ENCODE peak calls at places on chromosome 9, in eight cellular contexts. One of them, this sample, is unnamed.

GRCh38 chr9:36436909-36437308 is 36.8 kb upstream of the RNF38 start:
- DNase-seq in uterus: no peak
- DNase-seq in IMR-90: peak; percentile 20
- DNase-seq in coronary artery: no peak
- DNase-seq in HL-60: no peak
- DNase-seq in spleen: no peak
- DNase-seq in choroid plexus epithelial cell: no peak
- DNase-seq in astrocyte: no peak
- DNase-seq in this sample: peak; percentile 2

GRCh38 chr9:4832786-4833579 is 40.2 kb downstream of the RCL1 start:
- DNase-seq in uterus: no peak
- DNase-seq in IMR-90: peak; percentile 100
- DNase-seq in coronary artery: no peak
- DNase-seq in HL-60: no peak
- DNase-seq in spleen: no peak
- DNase-seq in choroid plexus epithelial cell: peak; percentile 99
- DNase-seq in astrocyte: peak; percentile 100
- DNase-seq in this sample: peak; percentile 100

GRCh38 chr9:89631381-89631780 is 26.6 kb downstream of the GADD45G start:
- DNase-seq in uterus: no peak
- DNase-seq in IMR-90: no peak
- DNase-seq in coronary artery: no peak
- DNase-seq in HL-60: no peak
- DNase-seq in spleen: peak; percentile 21
- DNase-seq in choroid plexus epithelial cell: no peak
- DNase-seq in astrocyte: no peak
- DNase-seq in this sample: peak; percentile 2

GRCh38 chr9:88307136-88307535 is 81.1 kb upstream of the SPIN1 start:
- DNase-seq in uterus: no peak
- DNase-seq in IMR-90: no peak
- DNase-seq in coronary artery: no peak
- DNase-seq in HL-60: no peak
- DNase-seq in spleen: no peak
- DNase-seq in choroid plexus epithelial cell: no peak
- DNase-seq in astrocyte: no peak
- DNase-seq in this sample: no peak

GRCh38 chr9:90515550-90515949 is 127.1 kb downstream of the DIRAS2 start:
- DNase-seq in uterus: no peak
- DNase-seq in IMR-90: no peak
- DNase-seq in coronary artery: no peak
- DNase-seq in HL-60: no peak
- DNase-seq in spleen: no peak
- DNase-seq in choroid plexus epithelial cell: no peak
- DNase-seq in astrocyte: no peak
- DNase-seq in this sample: no peak

GRCh38 chr9:97600531-97601227 is 32.5 kb downstream of the TSTD2 start:
- DNase-seq in uterus: no peak
- DNase-seq in IMR-90: no peak
- DNase-seq in coronary artery: no peak
- DNase-seq in HL-60: no peak
- DNase-seq in spleen: no peak
- DNase-seq in choroid plexus epithelial cell: no peak
- DNase-seq in astrocyte: no peak
- DNase-seq in this sample: no peak

GRCh38 chr9:71929223-71929622 is 17.8 kb downstream of the C9orf85 start:
- DNase-seq in uterus: no peak
- DNase-seq in IMR-90: peak; percentile 82
- DNase-seq in coronary artery: no peak
- DNase-seq in HL-60: no peak
- DNase-seq in spleen: no peak
- DNase-seq in choroid plexus epithelial cell: peak; percentile 25
- DNase-seq in astrocyte: peak; percentile 56
- DNase-seq in this sample: peak; percentile 85

GRCh38 chr9:25703826-25704357 is 25.6 kb upstream of the TUSC1 start:
- DNase-seq in uterus: no peak
- DNase-seq in IMR-90: peak; percentile 44
- DNase-seq in coronary artery: no peak
- DNase-seq in HL-60: no peak
- DNase-seq in spleen: no peak
- DNase-seq in choroid plexus epithelial cell: no peak
- DNase-seq in astrocyte: no peak
- DNase-seq in this sample: peak; percentile 39

DNA sequence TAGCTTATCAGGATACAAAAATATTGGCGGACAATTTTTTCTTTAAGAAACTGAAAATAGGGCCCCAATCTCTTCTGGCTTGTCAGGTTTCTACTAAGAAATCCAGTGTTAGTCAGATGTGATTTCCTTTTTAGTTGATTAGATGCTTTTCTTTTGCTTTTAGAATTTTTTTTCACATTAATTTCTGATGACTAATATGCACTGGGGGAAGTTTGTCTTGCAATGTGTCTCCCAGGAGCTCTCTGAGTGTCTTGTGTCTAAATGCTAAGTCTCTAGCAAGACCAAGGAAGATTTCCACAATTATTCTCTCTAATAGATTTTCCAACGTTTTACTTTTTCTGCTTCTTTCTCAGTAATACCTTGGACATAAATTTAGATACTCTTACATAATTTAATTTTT is 559.8 kb upstream of the TYRP1 start:
- DNase-seq in uterus: no peak
- DNase-seq in IMR-90: no peak
- DNase-seq in coronary artery: no peak
- DNase-seq in HL-60: no peak
- DNase-seq in spleen: no peak
- DNase-seq in choroid plexus epithelial cell: peak; percentile 64
- DNase-seq in astrocyte: no peak
- DNase-seq in this sample: peak; percentile 1
- H3K4me3 ChIP-seq in uterus: no peak overlapping the region
- H3K4me3 ChIP-seq in IMR-90: no peak overlapping the region
- H3K4me3 ChIP-seq in coronary artery: no peak overlapping the region
- H3K4me3 ChIP-seq in HL-60: no peak overlapping the region
- H3K4me3 ChIP-seq in spleen: no peak overlapping the region
- H3K4me3 ChIP-seq in choroid plexus epithelial cell: no peak overlapping the region
- H3K4me3 ChIP-seq in astrocyte: no peak overlapping the region
- H3K4me3 ChIP-seq in this sample: no peak overlapping the region

DNA sequence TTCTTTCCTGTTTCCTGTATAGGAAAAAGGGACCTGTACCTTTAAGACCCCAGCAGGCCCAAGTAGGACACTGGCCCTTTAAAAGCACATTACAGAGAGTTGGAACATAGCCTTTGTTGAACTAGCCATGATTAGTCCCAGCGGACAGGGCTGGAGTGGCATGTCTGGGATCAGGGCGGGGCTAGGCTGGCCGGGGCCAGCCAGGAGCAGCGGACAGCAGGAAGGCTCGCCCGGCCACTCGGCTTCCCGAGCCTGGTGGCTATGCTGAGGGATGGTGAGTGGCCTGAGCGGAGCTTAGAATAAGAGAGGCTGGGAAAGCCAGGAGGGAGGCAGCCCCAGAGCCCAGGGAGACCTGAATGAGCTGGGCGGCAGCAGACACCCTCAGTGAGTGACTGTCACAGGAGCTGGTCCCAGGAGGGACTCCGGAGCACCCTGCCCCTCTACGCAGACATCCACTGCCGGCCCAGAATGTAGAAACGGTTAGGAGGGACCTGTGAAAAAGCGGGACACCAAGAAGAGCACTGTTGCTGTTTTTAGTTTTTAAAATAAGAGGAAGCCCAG is 92.1 kb downstream of the DAB2IP start:
- DNase-seq in uterus: peak; percentile 81
- DNase-seq in IMR-90: peak; percentile 89
- DNase-seq in coronary artery: peak; percentile 92
- DNase-seq in HL-60: no peak
- DNase-seq in spleen: peak; percentile 87
- DNase-seq in choroid plexus epithelial cell: peak; percentile 77
- DNase-seq in astrocyte: peak; percentile 75
- DNase-seq in this sample: peak; percentile 81
- TF ChIP-seq CTCF in uterus: peak; percentile 18
- TF ChIP-seq CTCF in IMR-90: peak; percentile 21
- TF ChIP-seq CTCF in coronary artery: no peak
- TF ChIP-seq CTCF in HL-60: no peak
- TF ChIP-seq CTCF in spleen: no peak
- TF ChIP-seq CTCF in choroid plexus epithelial cell: peak; percentile 17
- TF ChIP-seq CTCF in astrocyte: no peak
- TF ChIP-seq CTCF in this sample: no peak

GRCh38 chr9:15219511-15219910 is 87.5 kb downstream of the TTC39B start:
- DNase-seq in uterus: no peak
- DNase-seq in IMR-90: no peak
- DNase-seq in coronary artery: no peak
- DNase-seq in HL-60: no peak
- DNase-seq in spleen: no peak
- DNase-seq in choroid plexus epithelial cell: no peak
- DNase-seq in astrocyte: no peak
- DNase-seq in this sample: no peak

GRCh38 chr9:15221746-15222145 is 85.3 kb downstream of the TTC39B start:
- DNase-seq in uterus: no peak
- DNase-seq in IMR-90: no peak
- DNase-seq in coronary artery: no peak
- DNase-seq in HL-60: no peak
- DNase-seq in spleen: no peak
- DNase-seq in choroid plexus epithelial cell: no peak
- DNase-seq in astrocyte: no peak
- DNase-seq in this sample: peak; percentile 79

GRCh38 chr9:15222313-15222712 is 84.7 kb downstream of the TTC39B start:
- DNase-seq in uterus: no peak
- DNase-seq in IMR-90: no peak
- DNase-seq in coronary artery: no peak
- DNase-seq in HL-60: no peak
- DNase-seq in spleen: no peak
- DNase-seq in choroid plexus epithelial cell: no peak
- DNase-seq in astrocyte: no peak
- DNase-seq in this sample: peak; percentile 77

GRCh38 chr9:15218994-15219393 is 88.0 kb downstream of the TTC39B start:
- DNase-seq in uterus: no peak
- DNase-seq in IMR-90: no peak
- DNase-seq in coronary artery: no peak
- DNase-seq in HL-60: no peak
- DNase-seq in spleen: no peak
- DNase-seq in choroid plexus epithelial cell: no peak
- DNase-seq in astrocyte: no peak
- DNase-seq in this sample: no peak

DNA sequence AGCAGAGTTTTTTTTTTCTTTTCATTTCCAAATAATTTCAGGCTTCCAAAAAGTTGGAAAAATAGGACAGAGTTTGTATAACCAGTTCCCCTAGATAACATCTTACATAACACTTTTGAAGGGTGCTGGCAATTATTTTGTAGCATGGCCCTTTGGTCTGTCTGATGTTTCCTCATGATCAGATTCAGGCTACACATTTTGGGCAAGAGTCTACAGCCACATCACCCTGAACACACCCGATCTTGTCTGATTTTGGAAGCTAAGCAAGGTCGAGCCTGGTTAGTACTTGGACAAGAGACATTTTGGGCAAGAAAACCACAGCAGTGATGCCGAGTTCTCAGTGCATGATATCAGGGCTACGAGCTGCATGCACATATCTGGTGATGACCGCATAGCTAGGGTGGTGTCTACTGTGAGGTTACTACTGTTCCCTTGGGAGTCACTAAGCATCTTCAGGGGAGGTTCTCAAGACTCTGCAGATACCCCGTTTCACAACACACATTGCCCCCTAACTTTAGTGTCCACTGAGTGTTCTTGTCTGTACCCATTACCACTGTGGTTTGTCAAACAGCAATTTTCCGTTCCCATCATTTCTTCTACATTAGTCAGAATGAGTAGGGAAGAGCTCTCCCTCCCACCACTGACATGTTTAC is 86.2 kb downstream of the TTC39B start:
- DNase-seq in uterus: no peak
- DNase-seq in IMR-90: peak; percentile 46
- DNase-seq in coronary artery: no peak
- DNase-seq in HL-60: no peak
- DNase-seq in spleen: no peak
- DNase-seq in choroid plexus epithelial cell: no peak
- DNase-seq in astrocyte: peak; percentile 61
- DNase-seq in this sample: peak; percentile 98
- H3K4me3 ChIP-seq in uterus: no peak overlapping the region
- H3K4me3 ChIP-seq in IMR-90: no peak overlapping the region
- H3K4me3 ChIP-seq in coronary artery: no peak overlapping the region
- H3K4me3 ChIP-seq in HL-60: no peak overlapping the region
- H3K4me3 ChIP-seq in spleen: no peak overlapping the region
- H3K4me3 ChIP-seq in choroid plexus epithelial cell: no peak overlapping the region
- H3K4me3 ChIP-seq in astrocyte: no peak overlapping the region
- H3K4me3 ChIP-seq in this sample: no peak overlapping the region

GRCh38 chr9:114590328-114590727 is 2.8 kb downstream of the ATP6V1G1 start:
- DNase-seq in uterus: no peak
- DNase-seq in IMR-90: no peak
- DNase-seq in coronary artery: no peak
- DNase-seq in HL-60: no peak
- DNase-seq in spleen: no peak
- DNase-seq in choroid plexus epithelial cell: no peak
- DNase-seq in astrocyte: no peak
- DNase-seq in this sample: no peak

GRCh38 chr9:114583776-114584175 is 3.8 kb upstream of the ATP6V1G1 start:
- DNase-seq in uterus: no peak
- DNase-seq in IMR-90: no peak
- DNase-seq in coronary artery: no peak
- DNase-seq in HL-60: no peak
- DNase-seq in spleen: no peak
- DNase-seq in choroid plexus epithelial cell: no peak
- DNase-seq in astrocyte: no peak
- DNase-seq in this sample: no peak

GRCh38 chr9:114588150-114588663 is 638 bp downstream of the ATP6V1G1 start:
- DNase-seq in uterus: no peak
- DNase-seq in IMR-90: peak; percentile 48
- DNase-seq in coronary artery: no peak
- DNase-seq in HL-60: peak; percentile 52
- DNase-seq in spleen: no peak
- DNase-seq in choroid plexus epithelial cell: peak; percentile 69
- DNase-seq in astrocyte: peak; percentile 48
- DNase-seq in this sample: peak; percentile 57

GRCh38 chr9:114588671-114589526 is 1.3 kb downstream of the ATP6V1G1 start:
- DNase-seq in uterus: no peak
- DNase-seq in IMR-90: peak; percentile 84
- DNase-seq in coronary artery: no peak
- DNase-seq in HL-60: no peak
- DNase-seq in spleen: no peak
- DNase-seq in choroid plexus epithelial cell: peak; percentile 40
- DNase-seq in astrocyte: peak; percentile 42
- DNase-seq in this sample: peak; percentile 76

DNA sequence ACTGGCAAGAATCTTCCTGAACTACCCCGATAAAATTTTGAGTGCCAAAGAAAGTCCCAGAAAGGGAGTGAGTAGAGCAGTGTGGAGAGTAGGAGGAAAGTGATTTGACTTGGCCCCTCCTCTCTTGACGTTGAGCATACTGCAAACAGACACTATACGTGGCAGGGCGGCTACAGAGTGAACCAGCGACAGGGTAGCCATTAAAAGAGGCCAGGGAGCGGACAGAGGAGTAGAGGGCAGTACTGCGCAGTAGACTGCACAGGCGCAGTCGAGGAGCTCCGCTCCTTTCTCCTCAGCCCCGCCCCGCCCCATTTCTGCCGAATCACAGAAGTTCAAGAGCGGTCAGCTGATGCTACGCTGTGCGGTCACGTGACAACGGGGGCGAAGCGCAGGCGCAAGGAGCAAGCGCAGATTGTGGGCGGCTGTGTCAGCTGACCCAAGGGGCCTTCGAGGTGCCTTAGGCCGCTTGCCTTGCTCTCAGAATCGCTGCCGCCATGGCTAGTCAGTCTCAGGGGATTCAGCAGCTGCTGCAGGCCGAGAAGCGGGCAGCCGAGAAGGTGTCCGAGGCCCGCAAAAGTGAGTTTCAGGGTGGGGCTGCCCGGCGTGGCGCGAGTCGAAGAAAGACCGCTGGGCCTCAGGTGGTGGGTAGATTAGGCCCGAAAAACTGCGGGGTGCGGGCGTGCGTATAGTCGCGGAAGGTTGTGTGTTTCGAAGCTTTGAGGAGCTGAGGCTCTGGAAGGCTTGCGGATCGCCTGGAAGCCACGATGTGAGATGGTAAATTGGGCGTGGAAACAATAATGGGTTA is at the start of gene ATP6V1G1:
- DNase-seq in uterus: peak; percentile 99
- DNase-seq in IMR-90: peak; percentile 99
- DNase-seq in coronary artery: peak; percentile 99
- DNase-seq in HL-60: peak; percentile 100
- DNase-seq in spleen: peak; percentile 100
- DNase-seq in choroid plexus epithelial cell: peak; percentile 100
- DNase-seq in astrocyte: peak; percentile 98
- DNase-seq in this sample: peak; percentile 99
- TF ChIP-seq CTCF in uterus: peak; percentile 27
- TF ChIP-seq CTCF in IMR-90: peak; percentile 13
- TF ChIP-seq CTCF in coronary artery: no peak
- TF ChIP-seq CTCF in HL-60: no peak
- TF ChIP-seq CTCF in spleen: no peak
- TF ChIP-seq CTCF in choroid plexus epithelial cell: peak; percentile 23
- TF ChIP-seq CTCF in astrocyte: no peak
- TF ChIP-seq CTCF in this sample: peak; percentile 14